ENCODE peak calls at places on chromosome 21, in seven cellular contexts. F is neural progenitor cell, W is neural crest cell, Y is psoas muscle, I is NCI-H345, C is GM10248, M is lung. E is an unnamed sample.
A peak's percentile ranks its signal among the peaks of the same experiment; 100 is the strongest.

GRCh38 chr21:23963454-23963853 is 1643.8 kb downstream of the MRPL39 start:
- DNase-seq in F (no peak), W (no peak), Y (no peak), I (peak; percentile 91), C (no peak), M (no peak), E (no peak)

GRCh38 chr21:45894107-45894810 is 87.3 kb upstream of the COL6A1 start:
- DNase-seq in F (peak; percentile 25), W (no peak), Y (peak; percentile 68), I (no peak), C (no peak), M (no peak), E (no peak)

GRCh38 chr21:44686000-44686781 is 4.2 kb upstream of the KRTAP12-1 start:
- DNase-seq in F (peak; percentile 78), W (no peak), Y (no peak), I (no peak), C (no peak), M (peak; percentile 25), E (no peak)

GRCh38 chr21:41632748-41633475 is 125.0 kb upstream of the TMPRSS2 start:
- DNase-seq in F (no peak), W (no peak), Y (no peak), I (no peak), C (no peak), M (no peak), E (no peak)

GRCh38 chr21:37225440-37225839 is 41.7 kb downstream of the VPS26C start:
- DNase-seq in F (no peak), W (no peak), Y (no peak), I (no peak), C (no peak), M (no peak), E (no peak)

GRCh38 chr21:29443398-29444010 is 144.8 kb downstream of the BACH1 start:
- DNase-seq in F (no peak), W (no peak), Y (no peak), I (no peak), C (no peak), M (no peak), E (no peak)

GRCh38 chr21:45306832-45307571 is 19.3 kb upstream of the POFUT2 start:
- DNase-seq in F (peak; percentile 73), W (peak; percentile 69), Y (peak; percentile 85), I (no peak), C (no peak), M (peak; percentile 70), E (no peak)

GRCh38 chr21:31479714-31480113 is 135.7 kb upstream of the TIAM1 start:
- DNase-seq in F (peak; percentile 35), W (no peak), Y (no peak), I (peak; percentile 30), C (no peak), M (no peak), E (no peak)

GRCh38 chr21:42785666-42786427 is 93.5 kb downstream of the WDR4 start:
- DNase-seq in F (no peak), W (no peak), Y (no peak), I (no peak), C (no peak), M (no peak), E (no peak)

GRCh38 chr21:44695176-44695575 is 1.8 kb upstream of the KRTAP10-12 start:
- DNase-seq in F (no peak), W (no peak), Y (no peak), I (no peak), C (no peak), M (no peak), E (no peak)

GRCh38 chr21:39134288-39134810 is 48.9 kb downstream of the PSMG1 start:
- DNase-seq in F (no peak), W (no peak), Y (no peak), I (no peak), C (no peak), M (no peak), E (no peak)

GRCh38 chr21:31343680-31344480 is at the start of gene TIAM1:
- DNase-seq in F (peak; percentile 68), W (peak; percentile 31), Y (peak; percentile 58), I (no peak), C (no peak), M (peak; percentile 42), E (peak; percentile 72)

GRCh38 chr21:32524010-32524719 is 61.2 kb downstream of the TCP10L start:
- DNase-seq in F (peak; percentile 28), W (no peak), Y (peak; percentile 35), I (no peak), C (no peak), M (no peak), E (no peak)

GRCh38 chr21:28311776-28312175 is 680.9 kb downstream of the LTN1 start:
- DNase-seq in F (no peak), W (no peak), Y (no peak), I (no peak), C (no peak), M (no peak), E (no peak)

GRCh38 chr21:43025636-43026180 is 49.9 kb downstream of the CBS start:
- DNase-seq in F (peak; percentile 40), W (no peak), Y (no peak), I (no peak), C (no peak), M (no peak), E (no peak)

GRCh38 chr21:34524671-34525601 is 12.9 kb upstream of the KCNE1 start:
- DNase-seq in F (peak; percentile 63), W (no peak), Y (no peak), I (no peak), C (no peak), M (no peak), E (no peak)

GRCh38 chr21:37087188-37087587 is 14.1 kb downstream of the TTC3 start:
- DNase-seq in F (peak; percentile 7), W (no peak), Y (no peak), I (peak; percentile 40), C (no peak), M (no peak), E (no peak)

GRCh38 chr21:36968414-36968813 is 1.9 kb upstream of the HLCS start:
- DNase-seq in F (no peak), W (no peak), Y (no peak), I (no peak), C (no peak), M (no peak), E (no peak)

GRCh38 chr21:33828083-33828482 is 87.5 kb downstream of the ATP5PO start:
- DNase-seq in F (no peak), W (no peak), Y (no peak), I (no peak), C (no peak), M (no peak), E (no peak)

GRCh38 chr21:46569071-46569470 is 35.8 kb downstream of the S100B start:
- DNase-seq in F (no peak), W (no peak), Y (no peak), I (no peak), C (no peak), M (no peak), E (no peak)

GRCh38 chr21:46063227-46063626 is 34.7 kb upstream of the COL6A2 start:
- DNase-seq in F (no peak), W (no peak), Y (no peak), I (no peak), C (no peak), M (no peak), E (no peak)

GRCh38 chr21:41642399-41642798 is 124.5 kb downstream of the RIPK4 start:
- DNase-seq in F (no peak), W (no peak), Y (no peak), I (no peak), C (no peak), M (no peak), E (no peak)

GRCh38 chr21:38979271-38980196 is 173.8 kb downstream of the ETS2 start:
- DNase-seq in F (peak; percentile 33), W (no peak), Y (no peak), I (no peak), C (no peak), M (no peak), E (peak; percentile 74)

GRCh38 chr21:27586986-27587385 is 620.1 kb upstream of the ADAMTS5 start:
- DNase-seq in F (no peak), W (no peak), Y (no peak), I (no peak), C (no peak), M (no peak), E (no peak)

GRCh38 chr21:44423941-44424607 is 31.2 kb upstream of the LRRC3 start:
- DNase-seq in F (no peak), W (no peak), Y (no peak), I (no peak), C (no peak), M (no peak), E (peak; percentile 43)

GRCh38 chr21:28337319-28337718 is 655.4 kb downstream of the LTN1 start:
- DNase-seq in F (peak; percentile 12), W (no peak), Y (no peak), I (peak; percentile 15), C (no peak), M (no peak), E (no peak)

GRCh38 chr21:38306833-38307232 is 50.0 kb downstream of the KCNJ15 start:
- DNase-seq in F (no peak), W (no peak), Y (no peak), I (no peak), C (no peak), M (no peak), E (no peak)

GRCh38 chr21:37631319-37632117 is 264.9 kb downstream of the DYRK1A start:
- DNase-seq in F (peak; percentile 76), W (no peak), Y (no peak), I (no peak), C (peak; percentile 41), M (no peak), E (no peak)

GRCh38 chr21:18253252-18253651 is 8.6 kb downstream of the CHODL start:
- DNase-seq in F (no peak), W (no peak), Y (no peak), I (no peak), C (no peak), M (no peak), E (no peak)

GRCh38 chr21:34669149-34669879 is 520 bp downstream of the CLIC6 start:
- DNase-seq in F (peak; percentile 57), W (peak; percentile 17), Y (peak; percentile 36), I (no peak), C (peak; percentile 69), M (no peak), E (no peak)

GRCh38 chr21:37575536-37576083 is 209.0 kb downstream of the DYRK1A start:
- DNase-seq in F (no peak), W (no peak), Y (no peak), I (no peak), C (no peak), M (no peak), E (no peak)

GRCh38 chr21:46064870-46065214 is 33.1 kb upstream of the COL6A2 start:
- DNase-seq in F (no peak), W (no peak), Y (no peak), I (no peak), C (no peak), M (peak; percentile 26), E (no peak)

GRCh38 chr21:42263591-42264131 is 44.7 kb downstream of the ABCG1 start:
- DNase-seq in F (peak; percentile 21), W (no peak), Y (peak; percentile 56), I (no peak), C (no peak), M (peak; percentile 36), E (peak; percentile 67)

GRCh38 chr21:19844334-19844733 is 1153.9 kb upstream of the NCAM2 start:
- DNase-seq in F (no peak), W (no peak), Y (no peak), I (no peak), C (no peak), M (no peak), E (no peak)

GRCh38 chr21:43270800-43271261 is 102.0 kb downstream of the CRYAA start:
- DNase-seq in F (no peak), W (no peak), Y (peak; percentile 13), I (no peak), C (no peak), M (no peak), E (no peak)

GRCh38 chr21:16323586-16323985 is 593.8 kb downstream of the USP25 start:
- DNase-seq in F (no peak), W (no peak), Y (no peak), I (no peak), C (no peak), M (no peak), E (no peak)

GRCh38 chr21:42063206-42063577 is 7.9 kb upstream of the UMODL1 start:
- DNase-seq in F (no peak), W (no peak), Y (no peak), I (peak; percentile 93), C (no peak), M (peak; percentile 72), E (no peak)